ENCODE peak calls at places on chromosome 16, in four cellular contexts. A is RWPE1, Y is astrocyte of the cerebellum, F is Calu3. J is an unnamed sample.
A peak's percentile ranks its signal among the peaks of the same experiment; 100 is the strongest.

GRCh38 chr16:89377446-89377838 is 112.9 kb downstream of the ANKRD11 start:
- DNase-seq in A (no peak), Y (no peak), F (no peak), J (no peak)

GRCh38 chr16:89958068-89958467 is 9.5 kb downstream of the DEF8 start:
- DNase-seq in A (peak; percentile 38), Y (no peak), F (peak; percentile 20), J (no peak)

GRCh38 chr16:88686062-88686438 is 257 bp downstream of the SNAI3 start:
- DNase-seq in A (no peak), Y (no peak), F (no peak), J (no peak)

GRCh38 chr16:22375117-22375962 is 921 bp upstream of the CDR2 start:
- DNase-seq in A (no peak), Y (no peak), F (no peak), J (no peak)

GRCh38 chr16:22075043-22075757 is 17.1 kb upstream of the VWA3A start:
- DNase-seq in A (no peak), Y (no peak), F (no peak), J (no peak)

GRCh38 chr16:2838928-2839327 is 8.8 kb downstream of the ZG16B start:
- DNase-seq in A (peak; percentile 40), Y (peak; percentile 60), F (peak; percentile 84), J (no peak)

GRCh38 chr16:89084814-89085612 is 8.6 kb upstream of the ACSF3 start:
- DNase-seq in A (no peak), Y (no peak), F (no peak), J (no peak)

GRCh38 chr16:12625068-12625467 is 178.6 kb downstream of the CPPED1 start:
- DNase-seq in A (no peak), Y (no peak), F (no peak), J (no peak)

GRCh38 chr16:85365120-85365519 is 248.0 kb upstream of the GSE1 start:
- DNase-seq in A (peak; percentile 54), Y (no peak), F (no peak), J (no peak)

GRCh38 chr16:89711601-89712475 is 8.9 kb downstream of the VPS9D1 start:
- DNase-seq in A (peak; percentile 97), Y (no peak), F (peak; percentile 75), J (peak; percentile 76)

GRCh38 chr16:88883117-88883895 is 16.8 kb upstream of the PABPN1L start:
- DNase-seq in A (no peak), Y (no peak), F (no peak), J (no peak)

GRCh38 chr16:17101646-17102045 is 369.1 kb downstream of the XYLT1 start:
- DNase-seq in A (no peak), Y (no peak), F (peak; percentile 16), J (no peak)

GRCh38 chr16:23359092-23359760 is 57.1 kb downstream of the SCNN1B start:
- DNase-seq in A (no peak), Y (no peak), F (no peak), J (no peak)

GRCh38 chr16:72126429-72126765 is 32.8 kb downstream of the DHX38 start:
- DNase-seq in A (no peak), Y (no peak), F (no peak), J (no peak)

GRCh38 chr16:29029168-29029994 is 44.5 kb downstream of the LAT start:
- DNase-seq in A (peak; percentile 73), Y (peak; percentile 81), F (peak; percentile 68), J (no peak)

GRCh38 chr16:84559311-84559932 is 55.0 kb upstream of the MEAK7 start:
- DNase-seq in A (no peak), Y (no peak), F (peak; percentile 51), J (no peak)

GRCh38 chr16:48041861-48042435 is 113.8 kb downstream of the ABCC12 start:
- DNase-seq in A (peak; percentile 22), Y (no peak), F (peak; percentile 27), J (no peak)

GRCh38 chr16:391885-392335 is 5.1 kb upstream of the NME4 start:
- DNase-seq in A (no peak), Y (peak; percentile 43), F (peak; percentile 71), J (peak; percentile 64)

GRCh38 chr16:85329059-85329812 is 217.0 kb upstream of the CIBAR2 start:
- DNase-seq in A (peak; percentile 23), Y (peak; percentile 29), F (no peak), J (no peak)

GRCh38 chr16:67480833-67481560 is at the start of gene ATP6V0D1:
- DNase-seq in A (peak; percentile 97), Y (peak; percentile 93), F (peak; percentile 100), J (peak; percentile 99)

GRCh38 chr16:30688701-30689100 is 10.3 kb upstream of the SRCAP start:
- DNase-seq in A (no peak), Y (no peak), F (no peak), J (no peak)

GRCh38 chr16:67013238-67013822 is 15.6 kb upstream of the CBFB start:
- DNase-seq in A (no peak), Y (no peak), F (no peak), J (no peak)

GRCh38 chr16:30434852-30435251 is 5.0 kb upstream of the DCTPP1 start:
- DNase-seq in A (no peak), Y (no peak), F (no peak), J (no peak)

GRCh38 chr16:61148930-61149329 is 887.3 kb downstream of the CDH8 start:
- DNase-seq in A (peak; percentile 0), Y (no peak), F (no peak), J (no peak)

GRCh38 chr16:76683051-76683450 is 405.9 kb downstream of the CNTNAP4 start:
- DNase-seq in A (no peak), Y (no peak), F (no peak), J (no peak)

GRCh38 chr16:24847358-24847664 is 1.5 kb downstream of the SLC5A11 start:
- DNase-seq in A (no peak), Y (no peak), F (no peak), J (no peak)

GRCh38 chr16:86567701-86568571 is 1.3 kb downstream of the FOXC2 start:
- DNase-seq in A (no peak), Y (no peak), F (peak; percentile 79), J (no peak)

GRCh38 chr16:3961449-3961849 is 80.9 kb upstream of the CREBBP start:
- DNase-seq in A (no peak), Y (no peak), F (peak; percentile 58), J (no peak)

GRCh38 chr16:85401917-85402766 is 211.0 kb upstream of the GSE1 start:
- DNase-seq in A (no peak), Y (no peak), F (no peak), J (peak; percentile 12)

GRCh38 chr16:4578961-4579530 is 22.9 kb downstream of the C16orf96 start:
- DNase-seq in A (no peak), Y (no peak), F (no peak), J (no peak)

GRCh38 chr16:48204825-48205151 is 39.3 kb upstream of the LONP2 start:
- DNase-seq in A (no peak), Y (no peak), F (no peak), J (no peak)

GRCh38 chr16:87358696-87359095 is 24.9 kb downstream of the FBXO31 start:
- DNase-seq in A (no peak), Y (no peak), F (no peak), J (no peak)

GRCh38 chr16:55575621-55576020 is 9.1 kb downstream of the CAPNS2 start:
- DNase-seq in A (no peak), Y (no peak), F (no peak), J (no peak)

GRCh38 chr16:78551487-78552085 is 452.1 kb downstream of the WWOX start:
- DNase-seq in A (no peak), Y (no peak), F (no peak), J (no peak)

GRCh38 chr16:78556421-78556820 is 457.0 kb downstream of the WWOX start:
- DNase-seq in A (no peak), Y (no peak), F (no peak), J (no peak)

GRCh38 chr16:78553268-78554044 is 454.0 kb downstream of the WWOX start:
- DNase-seq in A (no peak), Y (no peak), F (no peak), J (no peak)
- TF ChIP-seq CTCF in A (no peak), Y (no peak), F (no peak), J (no peak)

DNA sequence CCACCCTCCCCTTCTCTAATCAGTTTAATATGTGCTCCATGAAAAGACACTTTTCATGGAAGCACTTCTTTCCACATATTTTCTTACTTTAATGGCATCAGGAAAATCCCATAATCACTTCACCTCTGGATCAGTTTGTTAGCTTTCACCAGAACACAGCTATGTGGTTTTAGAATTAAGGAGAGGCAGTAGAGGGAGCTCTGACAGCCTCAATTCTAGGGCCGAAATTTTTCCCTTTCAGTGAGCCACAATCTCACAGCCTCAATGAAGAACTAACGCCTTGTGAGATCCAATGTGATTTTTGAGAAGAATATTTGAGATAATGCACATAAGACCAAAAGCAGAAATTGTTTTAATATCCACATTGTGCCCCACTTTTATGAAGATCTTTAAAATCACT is 1494.0 kb upstream of the CDH8 start:
- DNase-seq in A (no peak), Y (no peak), F (no peak), J (no peak)
- TF ChIP-seq CTCF in A (no peak), Y (peak; percentile 18), F (no peak), J (no peak)

GRCh38 chr16:65572156-65572555 is 450.3 kb upstream of the CDH11 start:
- DNase-seq in A (peak; percentile 76), Y (peak; percentile 49), F (no peak), J (no peak)
- TF ChIP-seq CTCF in A (no peak), Y (no peak), F (no peak), J (no peak)

GRCh38 chr16:1468456-1468855 is 6.4 kb downstream of the CLCN7 start:
- DNase-seq in A (no peak), Y (no peak), F (no peak), J (no peak)
- TF ChIP-seq CTCF in A (no peak), Y (no peak), F (no peak), J (no peak)

DNA sequence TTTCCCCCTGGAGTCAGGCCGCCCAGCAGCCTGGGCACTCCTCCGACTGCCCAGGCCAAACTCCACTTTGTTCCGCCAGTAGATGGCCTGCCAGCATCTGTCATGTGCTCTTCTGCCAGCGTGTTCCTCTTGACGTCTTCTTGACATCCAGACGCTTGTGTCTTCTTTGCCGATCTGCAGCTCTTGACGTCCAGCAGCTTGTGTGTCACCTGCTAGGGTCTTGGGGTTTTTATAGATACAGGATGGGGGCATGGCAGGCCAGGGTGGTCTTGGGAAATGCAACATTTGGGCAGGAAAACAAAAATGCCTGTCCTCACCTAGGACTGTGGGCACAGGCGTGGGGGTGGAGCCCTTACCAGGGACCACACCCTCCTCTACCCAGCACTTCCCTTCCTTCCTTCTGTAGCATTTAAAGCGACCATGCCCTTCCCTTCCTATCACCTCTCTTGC is 88.7 kb downstream of the BMERB1 start:
- DNase-seq in A (no peak), Y (no peak), F (no peak), J (no peak)
- TF ChIP-seq CTCF in A (no peak), Y (no peak), F (no peak), J (no peak)

DNA sequence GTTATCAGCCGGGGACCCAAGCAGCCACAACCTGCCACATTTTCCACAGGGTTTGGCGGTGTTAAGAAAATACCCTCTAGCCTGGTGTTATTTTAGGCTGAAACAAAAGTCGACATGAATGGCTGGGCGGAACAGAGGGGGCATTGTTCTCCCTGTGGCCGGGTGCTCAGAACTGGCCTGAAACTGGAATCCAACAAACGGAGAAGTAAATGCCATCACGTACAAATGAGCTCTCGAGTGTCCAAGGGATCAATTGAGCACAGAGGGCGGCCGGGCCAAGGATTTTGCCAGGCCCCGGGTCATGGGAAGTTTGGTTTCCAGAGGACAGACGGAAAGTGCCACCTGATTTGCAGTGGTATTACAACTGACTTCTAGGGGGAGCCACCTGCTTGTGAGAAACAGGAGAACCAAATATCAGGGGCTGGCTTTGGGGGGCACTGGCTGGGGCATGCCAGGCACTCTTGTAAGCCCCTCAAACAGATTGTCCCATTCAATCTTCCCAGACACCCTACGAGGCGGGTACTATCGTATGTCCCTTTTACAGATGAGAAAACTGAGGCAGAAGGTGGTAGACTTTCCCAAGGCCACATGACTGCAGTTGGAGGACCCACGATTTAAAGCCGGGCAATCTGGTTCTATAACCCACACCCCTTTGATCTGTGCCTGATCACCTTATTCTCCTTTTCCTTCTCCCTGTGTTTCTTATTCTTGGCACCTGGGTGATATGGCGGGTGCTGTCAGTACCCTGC is 146.1 kb upstream of the IRX3 start:
- DNase-seq in A (no peak), Y (no peak), F (peak; percentile 11), J (no peak)
- TF ChIP-seq CTCF in A (no peak), Y (no peak), F (no peak), J (no peak)